ENCODE peak calls at places on chromosomes 1 and 21, in eight cellular contexts. S, O, E, F, J, L, A and D are unnamed samples.

GRCh38 chr1:80251591-80251990 is 1245.1 kb upstream of the ADGRL4 start:
- DNase-seq in J (no peak), E (no peak), F (no peak), A (no peak), O (no peak), L (no peak), S (no peak), D (no peak)

GRCh38 chr1:14259191-14259757 is 339.2 kb upstream of the KAZN start:
- DNase-seq in L (no peak), J (peak), A (peak), F (no peak), S (no peak), O (peak), E (peak), D (no peak)

GRCh38 chr1:68232354-68233148 is at the start of gene WLS:
- DNase-seq in A (peak), S (no peak), E (peak), L (no peak), F (no peak), O (peak), J (peak), D (no peak)

GRCh38 chr1:184020855-184021254 is 16.7 kb downstream of the COLGALT2 start:
- DNase-seq in S (no peak), A (no peak), O (no peak), L (no peak), E (no peak), F (no peak), J (no peak), D (no peak)

GRCh38 chr1:78743626-78744025 is 94.0 kb downstream of the IFI44 start:
- DNase-seq in A (peak), F (no peak), E (no peak), O (no peak), J (no peak), L (no peak), S (no peak), D (no peak)

GRCh38 chr1:68904472-68904871 is 407.6 kb upstream of the DEPDC1 start:
- DNase-seq in J (no peak), O (no peak), S (no peak), L (no peak), A (peak), E (no peak), F (no peak), D (no peak)

GRCh38 chr21:35994605-35995004 is 65.7 kb downstream of the SETD4 start:
- DNase-seq in F (no peak), O (no peak), E (no peak), J (no peak), S (no peak), L (no peak), A (no peak), D (no peak)

GRCh38 chr1:59688976-59689375 is 125.8 kb upstream of the HOOK1 start:
- DNase-seq in O (no peak), S (no peak), E (no peak), J (no peak), A (no peak), L (no peak), F (no peak), D (no peak)

GRCh38 chr1:20685739-20686138 is 24.6 kb upstream of the DDOST start:
- DNase-seq in L (no peak), F (no peak), S (no peak), O (no peak), A (no peak), J (no peak), E (no peak), D (no peak)

GRCh38 chr1:245715970-245716369 is 561.2 kb downstream of the KIF26B start:
- DNase-seq in S (no peak), J (no peak), A (peak), L (no peak), F (no peak), O (no peak), E (no peak), D (no peak)

GRCh38 chr1:32623775-32624174 is 26.6 kb downstream of the ZBTB8OS start:
- DNase-seq in S (no peak), F (no peak), E (no peak), J (no peak), L (no peak), O (no peak), A (no peak), D (no peak)

GRCh38 chr1:23381233-23381885 is 11.7 kb upstream of the ZNF436 start:
- DNase-seq in L (no peak), S (no peak), E (no peak), A (no peak), J (no peak), F (no peak), O (no peak), D (no peak)

GRCh38 chr1:163472267-163472666 is 150.5 kb downstream of the NUF2 start:
- DNase-seq in O (no peak), E (no peak), S (no peak), L (no peak), A (no peak), J (no peak), F (no peak), D (no peak)

GRCh38 chr1:39692152-39693064 is 1.2 kb upstream of the HPCAL4 start:
- DNase-seq in O (peak), S (no peak), F (peak), L (no peak), E (no peak), A (peak), J (no peak), D (no peak)